ENCODE peak calls at places on chromosome 22, in five cellular contexts. One of them, this sample, is unnamed.

GRCh38 chr22:29302402-29302680 is 4.1 kb upstream of the GAS2L1 start:
- DNase-seq in bronchial epithelial cell: no peak
- DNase-seq in body of pancreas: no peak
- DNase-seq in retinal pigment epithelial cell: no peak
- DNase-seq in fibroblast of the aortic adventitia: no peak
- DNase-seq in this sample: no peak

GRCh38 chr22:20398420-20398819 is 4.5 kb downstream of the ZNF74 start:
- DNase-seq in fibroblast of the aortic adventitia: no peak
- DNase-seq in retinal pigment epithelial cell: no peak
- DNase-seq in body of pancreas: no peak
- DNase-seq in bronchial epithelial cell: no peak
- DNase-seq in this sample: no peak

GRCh38 chr22:25896098-25896497 is 154.1 kb downstream of the MYO18B start:
- DNase-seq in fibroblast of the aortic adventitia: no peak
- DNase-seq in body of pancreas: no peak
- DNase-seq in bronchial epithelial cell: no peak
- DNase-seq in retinal pigment epithelial cell: no peak
- DNase-seq in this sample: no peak

GRCh38 chr22:30947163-30947820 is 21.3 kb downstream of the MORC2 start:
- DNase-seq in bronchial epithelial cell: peak; percentile 80
- DNase-seq in body of pancreas: no peak
- DNase-seq in fibroblast of the aortic adventitia: peak; percentile 11
- DNase-seq in retinal pigment epithelial cell: no peak
- DNase-seq in this sample: no peak

GRCh38 chr22:38153821-38154562 is 27.6 kb downstream of the PLA2G6 start:
- DNase-seq in retinal pigment epithelial cell: no peak
- DNase-seq in body of pancreas: no peak
- DNase-seq in bronchial epithelial cell: no peak
- DNase-seq in fibroblast of the aortic adventitia: no peak
- DNase-seq in this sample: no peak

GRCh38 chr22:33314316-33314715 is 256.1 kb upstream of the SYN3 start:
- DNase-seq in fibroblast of the aortic adventitia: no peak
- DNase-seq in retinal pigment epithelial cell: no peak
- DNase-seq in body of pancreas: no peak
- DNase-seq in bronchial epithelial cell: peak; percentile 91
- DNase-seq in this sample: no peak

GRCh38 chr22:50169774-50170341 is 673 bp upstream of the PANX2 start:
- DNase-seq in bronchial epithelial cell: no peak
- DNase-seq in fibroblast of the aortic adventitia: peak; percentile 20
- DNase-seq in body of pancreas: peak; percentile 50
- DNase-seq in retinal pigment epithelial cell: no peak
- DNase-seq in this sample: no peak

GRCh38 chr22:31947296-31947695 is 3.0 kb downstream of the YWHAH start:
- DNase-seq in fibroblast of the aortic adventitia: no peak
- DNase-seq in bronchial epithelial cell: peak; percentile 58
- DNase-seq in retinal pigment epithelial cell: no peak
- DNase-seq in body of pancreas: no peak
- DNase-seq in this sample: no peak

DNA sequence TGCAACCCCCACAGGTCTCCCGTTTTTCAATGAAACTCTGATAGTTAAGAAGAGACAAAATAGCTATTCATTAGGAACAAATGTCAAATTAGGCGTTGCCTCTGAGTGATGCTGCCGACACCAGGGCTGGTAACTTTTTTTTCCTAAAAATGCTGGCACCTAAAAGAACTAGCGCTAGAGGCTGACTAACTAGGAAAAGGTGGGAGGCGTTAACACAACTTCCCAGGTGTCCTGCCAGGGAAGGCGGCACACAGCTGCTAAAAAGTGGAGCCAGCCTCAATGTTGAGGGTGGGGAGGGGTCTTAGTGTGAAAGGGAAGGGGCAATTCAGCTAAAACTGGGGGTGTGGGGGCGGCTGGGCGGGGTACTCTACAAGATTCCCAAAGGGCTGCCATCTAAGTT is 5.4 kb downstream of the MN1 start:
- DNase-seq in retinal pigment epithelial cell: no peak
- DNase-seq in fibroblast of the aortic adventitia: no peak
- DNase-seq in bronchial epithelial cell: no peak
- DNase-seq in body of pancreas: no peak
- DNase-seq in this sample: no peak
- H3K4me3 ChIP-seq in retinal pigment epithelial cell: no peak overlapping the region
- H3K4me3 ChIP-seq in fibroblast of the aortic adventitia: peak overlapping the region; percentile 83
- H3K4me3 ChIP-seq in bronchial epithelial cell: no peak overlapping the region
- H3K4me3 ChIP-seq in body of pancreas: no peak overlapping the region
- H3K4me3 ChIP-seq in this sample: no peak overlapping the region

GRCh38 chr22:36152088-36152487 is 8.5 kb downstream of the APOL3 start:
- DNase-seq in bronchial epithelial cell: no peak
- DNase-seq in retinal pigment epithelial cell: no peak
- DNase-seq in body of pancreas: no peak
- DNase-seq in fibroblast of the aortic adventitia: no peak
- DNase-seq in this sample: no peak

GRCh38 chr22:36156119-36156514 is 4.4 kb downstream of the APOL3 start:
- DNase-seq in retinal pigment epithelial cell: no peak
- DNase-seq in body of pancreas: no peak
- DNase-seq in bronchial epithelial cell: no peak
- DNase-seq in fibroblast of the aortic adventitia: no peak
- DNase-seq in this sample: no peak

GRCh38 chr22:36153756-36154155 is 6.8 kb downstream of the APOL3 start:
- DNase-seq in fibroblast of the aortic adventitia: no peak
- DNase-seq in retinal pigment epithelial cell: no peak
- DNase-seq in bronchial epithelial cell: no peak
- DNase-seq in body of pancreas: no peak
- DNase-seq in this sample: no peak

GRCh38 chr22:36156515-36157419 is 3.8 kb downstream of the APOL3 start:
- DNase-seq in fibroblast of the aortic adventitia: peak; percentile 86
- DNase-seq in bronchial epithelial cell: peak; percentile 52
- DNase-seq in body of pancreas: peak; percentile 38
- DNase-seq in retinal pigment epithelial cell: no peak
- DNase-seq in this sample: peak; percentile 85

DNA sequence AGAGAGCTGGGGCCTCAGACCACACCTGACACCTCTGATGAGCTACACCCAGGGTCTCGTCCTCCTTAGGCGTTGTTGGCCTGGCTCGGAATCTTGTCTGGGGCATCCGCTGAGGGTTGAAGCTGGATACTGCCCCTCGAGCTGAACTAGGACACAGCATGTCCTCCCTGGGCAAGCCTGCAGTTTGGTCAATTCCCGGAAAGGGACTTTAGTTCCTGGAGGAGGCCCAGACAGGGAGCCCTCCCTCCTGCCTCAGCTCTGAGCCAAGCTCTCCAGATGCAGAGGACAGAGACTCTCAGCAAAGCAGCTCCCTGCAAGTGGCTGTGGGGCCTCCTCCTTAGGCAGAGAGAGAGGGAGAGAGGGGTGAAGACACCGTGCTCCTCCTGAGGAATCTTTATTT is 4.9 kb downstream of the APOL3 start:
- DNase-seq in fibroblast of the aortic adventitia: peak; percentile 49
- DNase-seq in body of pancreas: peak; percentile 23
- DNase-seq in bronchial epithelial cell: no peak
- DNase-seq in retinal pigment epithelial cell: no peak
- DNase-seq in this sample: peak; percentile 76
- TF ChIP-seq CTCF in fibroblast of the aortic adventitia: no peak
- TF ChIP-seq CTCF in body of pancreas: no peak
- TF ChIP-seq CTCF in bronchial epithelial cell: no peak
- TF ChIP-seq CTCF in retinal pigment epithelial cell: no peak
- TF ChIP-seq CTCF in this sample: no peak

DNA sequence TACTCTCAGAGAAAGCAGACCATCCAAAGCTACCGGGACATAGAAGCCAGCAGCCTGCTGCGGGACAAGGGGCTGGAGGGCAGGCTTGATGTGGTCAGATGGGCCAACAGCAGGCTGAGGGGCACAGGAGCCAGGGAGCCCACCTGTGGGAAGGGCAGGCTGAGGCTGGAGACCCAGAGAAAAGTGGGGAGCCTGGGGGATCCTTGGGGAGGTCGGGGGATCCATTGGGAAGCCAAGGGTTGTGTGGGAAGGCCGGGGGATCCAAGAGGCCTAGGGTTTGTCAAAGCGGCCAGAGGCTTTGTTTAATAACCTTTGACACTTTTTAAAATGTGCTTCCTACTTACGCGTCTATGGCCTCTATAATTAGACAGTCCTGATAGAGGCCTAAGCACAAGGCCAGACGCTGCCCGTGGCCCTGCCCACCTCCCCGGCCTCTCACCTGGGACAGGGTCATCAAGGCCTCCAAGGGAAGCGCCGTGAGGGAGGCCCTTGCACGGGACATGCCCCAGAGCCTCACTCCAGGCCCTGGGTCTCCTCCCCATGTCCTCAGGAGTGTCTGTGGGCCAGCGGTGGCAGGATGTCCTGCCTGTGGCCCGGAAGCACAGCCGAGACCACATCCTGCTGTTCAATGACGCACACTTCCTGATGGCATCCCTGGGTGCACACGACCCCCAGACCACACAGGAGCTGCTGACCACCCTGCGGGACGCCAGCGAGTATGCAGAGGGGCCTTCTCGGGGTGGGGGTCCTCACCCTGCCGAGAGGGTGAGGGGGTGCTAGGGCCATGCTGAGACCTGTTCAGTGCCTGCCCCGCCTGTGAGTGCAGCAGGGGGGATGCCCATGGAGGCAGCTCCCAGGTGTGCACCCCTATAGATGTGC is 8.6 kb upstream of the GTSE1 start:
- DNase-seq in retinal pigment epithelial cell: no peak
- DNase-seq in bronchial epithelial cell: no peak
- DNase-seq in fibroblast of the aortic adventitia: no peak
- DNase-seq in body of pancreas: no peak
- DNase-seq in this sample: no peak
- H3K4me3 ChIP-seq in retinal pigment epithelial cell: no peak overlapping the region
- H3K4me3 ChIP-seq in bronchial epithelial cell: no peak overlapping the region
- H3K4me3 ChIP-seq in fibroblast of the aortic adventitia: no peak overlapping the region
- H3K4me3 ChIP-seq in body of pancreas: no peak overlapping the region
- H3K4me3 ChIP-seq in this sample: no peak overlapping the region

GRCh38 chr22:40679964-40680818 is 907 bp downstream of the MCHR1 start:
- DNase-seq in bronchial epithelial cell: no peak
- DNase-seq in retinal pigment epithelial cell: no peak
- DNase-seq in fibroblast of the aortic adventitia: peak; percentile 18
- DNase-seq in body of pancreas: no peak
- DNase-seq in this sample: peak; percentile 36
- TF ChIP-seq CTCF in bronchial epithelial cell: no peak
- TF ChIP-seq CTCF in retinal pigment epithelial cell: peak; percentile 29
- TF ChIP-seq CTCF in fibroblast of the aortic adventitia: peak; percentile 4
- TF ChIP-seq CTCF in body of pancreas: no peak
- TF ChIP-seq CTCF in this sample: no peak

DNA sequence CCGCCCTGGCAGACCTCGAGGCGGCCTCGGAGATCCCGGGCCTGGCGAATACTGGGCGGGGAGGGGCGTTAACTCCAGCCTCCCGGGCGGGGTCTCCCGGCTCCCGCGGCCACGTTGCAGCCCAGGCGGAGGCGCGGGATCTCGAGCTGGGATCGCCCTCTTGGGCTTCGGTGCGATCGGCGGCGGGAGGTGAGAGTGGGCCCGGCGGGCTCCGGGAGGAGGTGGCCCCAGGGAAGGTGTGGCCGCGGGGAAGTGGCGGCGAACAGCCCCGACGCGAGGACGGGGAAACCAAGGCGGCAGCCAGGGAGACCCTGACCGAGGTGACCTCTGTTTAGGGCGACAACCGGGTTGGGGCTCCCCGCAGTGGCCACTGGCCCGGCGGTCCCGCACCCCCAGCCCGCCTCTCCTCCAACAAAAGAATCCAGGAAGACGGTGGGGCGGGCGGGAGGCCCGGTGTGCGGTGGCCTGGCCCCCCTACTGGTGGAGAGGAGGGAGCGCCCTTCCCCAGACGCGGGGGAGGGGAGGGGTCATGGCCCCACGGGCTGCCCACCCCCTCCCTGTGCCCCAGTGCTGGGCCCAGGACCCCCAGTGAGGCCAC is at the start of gene PHETA2:
- DNase-seq in retinal pigment epithelial cell: no peak
- DNase-seq in bronchial epithelial cell: no peak
- DNase-seq in fibroblast of the aortic adventitia: peak; percentile 34
- DNase-seq in body of pancreas: peak; percentile 58
- DNase-seq in this sample: no peak
- H3K4me3 ChIP-seq in retinal pigment epithelial cell: peak within 1 kb of the TSS; percentile 61
- H3K4me3 ChIP-seq in bronchial epithelial cell: peak within 1 kb of the TSS; percentile 54
- H3K4me3 ChIP-seq in fibroblast of the aortic adventitia: peak within 1 kb of the TSS; percentile 70
- H3K4me3 ChIP-seq in body of pancreas: peak within 1 kb of the TSS; percentile 43
- H3K4me3 ChIP-seq in this sample: peak within 1 kb of the TSS; percentile 74

GRCh38 chr22:23385301-23386244 is 194.5 kb downstream of the IGLL1 start:
- DNase-seq in fibroblast of the aortic adventitia: peak; percentile 79
- DNase-seq in bronchial epithelial cell: peak; percentile 63
- DNase-seq in body of pancreas: peak; percentile 88
- DNase-seq in retinal pigment epithelial cell: peak; percentile 43
- DNase-seq in this sample: peak; percentile 94

GRCh38 chr22:23386245-23386631 is 193.9 kb downstream of the IGLL1 start:
- DNase-seq in bronchial epithelial cell: no peak
- DNase-seq in body of pancreas: no peak
- DNase-seq in retinal pigment epithelial cell: no peak
- DNase-seq in fibroblast of the aortic adventitia: no peak
- DNase-seq in this sample: no peak

GRCh38 chr22:23388492-23389009 is 191.5 kb downstream of the IGLL1 start:
- DNase-seq in fibroblast of the aortic adventitia: no peak
- DNase-seq in body of pancreas: no peak
- DNase-seq in retinal pigment epithelial cell: no peak
- DNase-seq in bronchial epithelial cell: no peak
- DNase-seq in this sample: no peak

GRCh38 chr22:23387827-23388491 is 192.1 kb downstream of the IGLL1 start:
- DNase-seq in fibroblast of the aortic adventitia: no peak
- DNase-seq in body of pancreas: no peak
- DNase-seq in retinal pigment epithelial cell: no peak
- DNase-seq in bronchial epithelial cell: no peak
- DNase-seq in this sample: no peak

DNA sequence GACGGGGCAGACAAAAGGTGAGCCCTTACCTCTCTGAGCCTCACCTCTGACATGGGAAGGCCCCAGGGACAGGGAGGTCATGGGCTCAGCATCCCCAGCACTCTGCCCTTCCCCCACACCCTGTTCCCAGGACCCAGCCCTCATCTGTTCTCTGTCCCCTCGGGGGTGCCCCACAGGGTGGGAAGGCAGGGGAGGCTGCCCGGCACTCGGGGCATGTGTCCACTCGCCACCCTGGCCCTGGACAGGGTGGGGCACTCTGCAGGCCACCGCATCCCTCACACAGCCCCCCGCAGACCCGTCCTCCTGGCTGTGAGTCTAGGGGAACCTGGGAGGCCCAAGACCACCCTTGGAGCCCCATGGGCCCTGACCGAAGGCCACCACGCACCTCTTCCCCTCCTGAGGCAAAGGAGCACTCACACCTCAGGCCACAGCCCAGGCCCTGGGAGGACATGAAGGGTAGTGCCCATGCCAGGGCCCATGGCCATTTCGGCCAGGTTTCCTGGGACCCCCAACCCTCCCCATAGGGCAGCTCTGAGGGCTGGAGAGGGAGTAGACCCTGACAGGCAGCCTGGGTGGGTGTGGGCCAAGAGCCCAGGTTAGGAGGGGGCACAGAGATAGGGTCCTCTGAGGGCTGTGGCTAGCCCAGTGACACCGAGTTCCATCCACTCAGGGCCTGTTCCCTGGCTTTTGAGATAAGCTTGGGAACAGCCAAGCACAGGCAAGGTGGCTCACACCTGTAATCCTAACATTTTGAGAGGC is 193.1 kb downstream of the IGLL1 start:
- DNase-seq in fibroblast of the aortic adventitia: no peak
- DNase-seq in bronchial epithelial cell: no peak
- DNase-seq in retinal pigment epithelial cell: no peak
- DNase-seq in body of pancreas: no peak
- DNase-seq in this sample: no peak
- TF ChIP-seq CTCF in fibroblast of the aortic adventitia: no peak
- TF ChIP-seq CTCF in bronchial epithelial cell: no peak
- TF ChIP-seq CTCF in retinal pigment epithelial cell: no peak
- TF ChIP-seq CTCF in body of pancreas: no peak
- TF ChIP-seq CTCF in this sample: no peak

This sample was measured in testis.